ENCODE peak calls at places on chromosomes 1 and 21, in six cellular contexts. One of them, this sample, is unnamed.

GRCh38 chr1:33311706-33312412 is 9.0 kb downstream of the A3GALT2 start:
- DNase-seq in Peyer's patch: no peak
- DNase-seq in effector memory CD4-positive, alpha-beta T cell: no peak
- DNase-seq in RWPE1: no peak
- DNase-seq in substantia nigra: no peak
- DNase-seq in keratinocyte: no peak
- DNase-seq in this sample: no peak

GRCh38 chr1:208888376-208888775 is 644.2 kb upstream of the PLXNA2 start:
- DNase-seq in Peyer's patch: no peak
- DNase-seq in effector memory CD4-positive, alpha-beta T cell: no peak
- DNase-seq in RWPE1: no peak
- DNase-seq in substantia nigra: no peak
- DNase-seq in keratinocyte: no peak
- DNase-seq in this sample: no peak

GRCh38 chr1:29824025-29824424 is 587.7 kb downstream of the PTPRU start:
- DNase-seq in Peyer's patch: no peak
- DNase-seq in effector memory CD4-positive, alpha-beta T cell: no peak
- DNase-seq in RWPE1: no peak
- DNase-seq in substantia nigra: no peak
- DNase-seq in keratinocyte: no peak
- DNase-seq in this sample: no peak

GRCh38 chr1:167936930-167937708 is at the start of gene MPC2:
- DNase-seq in Peyer's patch: peak; percentile 68
- DNase-seq in effector memory CD4-positive, alpha-beta T cell: peak; percentile 40
- DNase-seq in RWPE1: peak; percentile 78
- DNase-seq in substantia nigra: peak; percentile 54
- DNase-seq in keratinocyte: no peak
- DNase-seq in this sample: no peak

GRCh38 chr1:229410692-229411433 is 23.0 kb downstream of the ACTA1 start:
- DNase-seq in Peyer's patch: no peak
- DNase-seq in effector memory CD4-positive, alpha-beta T cell: no peak
- DNase-seq in RWPE1: peak; percentile 71
- DNase-seq in substantia nigra: no peak
- DNase-seq in keratinocyte: no peak
- DNase-seq in this sample: peak; percentile 14

GRCh38 chr1:4139646-4140045 is 239.6 kb upstream of the C1orf174 start:
- DNase-seq in Peyer's patch: no peak
- DNase-seq in effector memory CD4-positive, alpha-beta T cell: no peak
- DNase-seq in RWPE1: no peak
- DNase-seq in substantia nigra: no peak
- DNase-seq in keratinocyte: no peak
- DNase-seq in this sample: no peak

GRCh38 chr1:216596298-216596947 is 126.8 kb downstream of the ESRRG start:
- DNase-seq in Peyer's patch: no peak
- DNase-seq in effector memory CD4-positive, alpha-beta T cell: no peak
- DNase-seq in RWPE1: no peak
- DNase-seq in substantia nigra: no peak
- DNase-seq in keratinocyte: no peak
- DNase-seq in this sample: no peak

GRCh38 chr1:206655471-206655882 is 20.1 kb downstream of the DYRK3 start:
- DNase-seq in Peyer's patch: no peak
- DNase-seq in effector memory CD4-positive, alpha-beta T cell: no peak
- DNase-seq in RWPE1: no peak
- DNase-seq in substantia nigra: no peak
- DNase-seq in keratinocyte: no peak
- DNase-seq in this sample: no peak

GRCh38 chr1:79271759-79272158 is 265.2 kb upstream of the ADGRL4 start:
- DNase-seq in Peyer's patch: no peak
- DNase-seq in effector memory CD4-positive, alpha-beta T cell: no peak
- DNase-seq in RWPE1: no peak
- DNase-seq in substantia nigra: no peak
- DNase-seq in keratinocyte: no peak
- DNase-seq in this sample: no peak

GRCh38 chr21:27841084-27841483 is 874.2 kb upstream of the ADAMTS5 start:
- DNase-seq in Peyer's patch: no peak
- DNase-seq in effector memory CD4-positive, alpha-beta T cell: no peak
- DNase-seq in RWPE1: no peak
- DNase-seq in substantia nigra: no peak
- DNase-seq in keratinocyte: no peak
- DNase-seq in this sample: no peak

GRCh38 chr1:20440785-20441200 is 45.2 kb downstream of the CAMK2N1 start:
- DNase-seq in Peyer's patch: no peak
- DNase-seq in effector memory CD4-positive, alpha-beta T cell: no peak
- DNase-seq in RWPE1: peak; percentile 84
- DNase-seq in substantia nigra: peak; percentile 38
- DNase-seq in keratinocyte: no peak
- DNase-seq in this sample: no peak

GRCh38 chr1:112954059-112954458 is 1.9 kb downstream of the SLC16A1 start:
- DNase-seq in Peyer's patch: no peak
- DNase-seq in effector memory CD4-positive, alpha-beta T cell: no peak
- DNase-seq in RWPE1: no peak
- DNase-seq in substantia nigra: no peak
- DNase-seq in keratinocyte: no peak
- DNase-seq in this sample: no peak

GRCh38 chr21:39144191-39144590 is 39.1 kb downstream of the PSMG1 start:
- DNase-seq in Peyer's patch: no peak
- DNase-seq in effector memory CD4-positive, alpha-beta T cell: no peak
- DNase-seq in RWPE1: no peak
- DNase-seq in substantia nigra: no peak
- DNase-seq in keratinocyte: no peak
- DNase-seq in this sample: no peak

GRCh38 chr1:34532113-34532512 is 222.7 kb upstream of the GJB5 start:
- DNase-seq in Peyer's patch: no peak
- DNase-seq in effector memory CD4-positive, alpha-beta T cell: no peak
- DNase-seq in RWPE1: no peak
- DNase-seq in substantia nigra: no peak
- DNase-seq in keratinocyte: no peak
- DNase-seq in this sample: no peak

GRCh38 chr1:32897082-32898049 is 3.8 kb downstream of the TMEM54 start:
- DNase-seq in Peyer's patch: no peak
- DNase-seq in effector memory CD4-positive, alpha-beta T cell: no peak
- DNase-seq in RWPE1: no peak
- DNase-seq in substantia nigra: no peak
- DNase-seq in keratinocyte: no peak
- DNase-seq in this sample: no peak

GRCh38 chr1:62084304-62084905 is 110.2 kb upstream of the L1TD1 start:
- DNase-seq in Peyer's patch: no peak
- DNase-seq in effector memory CD4-positive, alpha-beta T cell: no peak
- DNase-seq in RWPE1: no peak
- DNase-seq in substantia nigra: no peak
- DNase-seq in keratinocyte: no peak
- DNase-seq in this sample: no peak

GRCh38 chr1:24384251-24385090 is 29.1 kb downstream of the STPG1 start:
- DNase-seq in Peyer's patch: no peak
- DNase-seq in effector memory CD4-positive, alpha-beta T cell: no peak
- DNase-seq in RWPE1: peak; percentile 71
- DNase-seq in substantia nigra: no peak
- DNase-seq in keratinocyte: no peak
- DNase-seq in this sample: peak; percentile 90

GRCh38 chr1:109677459-109677858 is 9.6 kb downstream of the GSTM2 start:
- DNase-seq in Peyer's patch: no peak
- DNase-seq in effector memory CD4-positive, alpha-beta T cell: no peak
- DNase-seq in RWPE1: no peak
- DNase-seq in substantia nigra: no peak
- DNase-seq in keratinocyte: no peak
- DNase-seq in this sample: no peak

GRCh38 chr1:54199151-54199764 is 572 bp downstream of the CYB5RL start:
- DNase-seq in Peyer's patch: no peak
- DNase-seq in effector memory CD4-positive, alpha-beta T cell: no peak
- DNase-seq in RWPE1: peak; percentile 27
- DNase-seq in substantia nigra: peak; percentile 34
- DNase-seq in keratinocyte: no peak
- DNase-seq in this sample: no peak

GRCh38 chr1:147072371-147073061 is 99.8 kb downstream of the PRKAB2 start:
- DNase-seq in Peyer's patch: no peak
- DNase-seq in effector memory CD4-positive, alpha-beta T cell: no peak
- DNase-seq in RWPE1: no peak
- DNase-seq in substantia nigra: no peak
- DNase-seq in keratinocyte: no peak
- DNase-seq in this sample: no peak

GRCh38 chr1:116769050-116769449 is 14.8 kb downstream of the CD2 start:
- DNase-seq in Peyer's patch: no peak
- DNase-seq in effector memory CD4-positive, alpha-beta T cell: no peak
- DNase-seq in RWPE1: no peak
- DNase-seq in substantia nigra: no peak
- DNase-seq in keratinocyte: no peak
- DNase-seq in this sample: no peak

GRCh38 chr1:30106125-30106524 is 617.3 kb downstream of the MATN1 start:
- DNase-seq in Peyer's patch: no peak
- DNase-seq in effector memory CD4-positive, alpha-beta T cell: no peak
- DNase-seq in RWPE1: peak; percentile 27
- DNase-seq in substantia nigra: no peak
- DNase-seq in keratinocyte: no peak
- DNase-seq in this sample: no peak

GRCh38 chr1:184160236-184160635 is 108.7 kb downstream of the TSEN15 start:
- DNase-seq in Peyer's patch: no peak
- DNase-seq in effector memory CD4-positive, alpha-beta T cell: no peak
- DNase-seq in RWPE1: peak; percentile 2
- DNase-seq in substantia nigra: no peak
- DNase-seq in keratinocyte: peak; percentile 82
- DNase-seq in this sample: peak; percentile 96

GRCh38 chr21:46226146-46226545 is 2.4 kb downstream of the LSS start:
- DNase-seq in Peyer's patch: peak; percentile 37
- DNase-seq in effector memory CD4-positive, alpha-beta T cell: no peak
- DNase-seq in RWPE1: no peak
- DNase-seq in substantia nigra: no peak
- DNase-seq in keratinocyte: no peak
- DNase-seq in this sample: no peak

GRCh38 chr21:46228345-46229051 is at the start of gene LSS:
- DNase-seq in Peyer's patch: peak; percentile 99
- DNase-seq in effector memory CD4-positive, alpha-beta T cell: peak; percentile 98
- DNase-seq in RWPE1: peak; percentile 99
- DNase-seq in substantia nigra: peak; percentile 91
- DNase-seq in keratinocyte: peak; percentile 93
- DNase-seq in this sample: peak; percentile 86

GRCh38 chr21:46229133-46229922 is 754 bp upstream of the LSS start:
- DNase-seq in Peyer's patch: no peak
- DNase-seq in effector memory CD4-positive, alpha-beta T cell: no peak
- DNase-seq in RWPE1: peak; percentile 63
- DNase-seq in substantia nigra: no peak
- DNase-seq in keratinocyte: no peak
- DNase-seq in this sample: no peak

GRCh38 chr21:46227811-46228344 is 696 bp downstream of the LSS start:
- DNase-seq in Peyer's patch: peak; percentile 48
- DNase-seq in effector memory CD4-positive, alpha-beta T cell: no peak
- DNase-seq in RWPE1: peak; percentile 42
- DNase-seq in substantia nigra: no peak
- DNase-seq in keratinocyte: no peak
- DNase-seq in this sample: no peak

GRCh38 chr21:46226920-46227599 is 1.5 kb downstream of the LSS start:
- DNase-seq in Peyer's patch: peak; percentile 46
- DNase-seq in effector memory CD4-positive, alpha-beta T cell: no peak
- DNase-seq in RWPE1: peak; percentile 48
- DNase-seq in substantia nigra: peak; percentile 31
- DNase-seq in keratinocyte: no peak
- DNase-seq in this sample: no peak
- H3K27ac ChIP-seq in Peyer's patch: peak overlapping the region; percentile 5
- H3K27ac ChIP-seq in effector memory CD4-positive, alpha-beta T cell: no peak overlapping the region
- H3K27ac ChIP-seq in RWPE1: peak overlapping the region; percentile 80
- H3K27ac ChIP-seq in substantia nigra: peak overlapping the region; percentile 96
- H3K27ac ChIP-seq in keratinocyte: peak overlapping the region; percentile 92
- H3K27ac ChIP-seq in this sample: peak overlapping the region; percentile 60

DNA sequence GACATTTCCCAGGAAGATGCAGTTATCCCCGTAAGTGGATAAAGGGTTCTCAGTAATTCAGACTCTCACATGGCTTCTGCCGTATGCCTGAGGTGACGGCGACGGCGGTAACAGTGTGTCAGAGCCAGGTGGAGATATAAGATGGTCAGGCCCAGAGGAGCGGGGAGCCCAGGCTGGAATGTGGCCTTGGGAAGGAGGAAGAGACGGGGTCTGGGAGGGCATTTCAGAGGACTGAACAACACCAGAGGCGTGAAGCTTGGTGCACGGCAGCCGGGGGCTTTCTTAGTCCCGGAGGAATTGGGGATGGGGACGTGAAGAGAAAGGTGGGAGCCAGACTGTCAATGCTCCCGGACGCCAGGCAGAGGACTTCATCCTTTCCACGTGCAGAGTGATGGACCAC is 1.0 kb downstream of the RER1 start:
- DNase-seq in Peyer's patch: no peak
- DNase-seq in effector memory CD4-positive, alpha-beta T cell: no peak
- DNase-seq in RWPE1: no peak
- DNase-seq in substantia nigra: no peak
- DNase-seq in keratinocyte: no peak
- DNase-seq in this sample: no peak
- H3K27ac ChIP-seq in Peyer's patch: peak overlapping the region; percentile 96
- H3K27ac ChIP-seq in effector memory CD4-positive, alpha-beta T cell: peak overlapping the region; percentile 73
- H3K27ac ChIP-seq in RWPE1: peak overlapping the region; percentile 83
- H3K27ac ChIP-seq in substantia nigra: no peak overlapping the region
- H3K27ac ChIP-seq in keratinocyte: peak overlapping the region; percentile 70
- H3K27ac ChIP-seq in this sample: no peak overlapping the region

GRCh38 chr1:220294754-220295419 is 22.6 kb upstream of the RAB3GAP2 start:
- DNase-seq in Peyer's patch: no peak
- DNase-seq in effector memory CD4-positive, alpha-beta T cell: no peak
- DNase-seq in RWPE1: no peak
- DNase-seq in substantia nigra: no peak
- DNase-seq in keratinocyte: no peak
- DNase-seq in this sample: no peak
- H3K27ac ChIP-seq in Peyer's patch: no peak overlapping the region
- H3K27ac ChIP-seq in effector memory CD4-positive, alpha-beta T cell: no peak overlapping the region
- H3K27ac ChIP-seq in RWPE1: no peak overlapping the region
- H3K27ac ChIP-seq in substantia nigra: no peak overlapping the region
- H3K27ac ChIP-seq in keratinocyte: no peak overlapping the region
- H3K27ac ChIP-seq in this sample: no peak overlapping the region

GRCh38 chr1:245290836-245291235 is 136.1 kb downstream of the KIF26B start:
- DNase-seq in Peyer's patch: no peak
- DNase-seq in effector memory CD4-positive, alpha-beta T cell: no peak
- DNase-seq in RWPE1: no peak
- DNase-seq in substantia nigra: no peak
- DNase-seq in keratinocyte: no peak
- DNase-seq in this sample: no peak

GRCh38 chr1:245292141-245292540 is 137.4 kb downstream of the KIF26B start:
- DNase-seq in Peyer's patch: no peak
- DNase-seq in effector memory CD4-positive, alpha-beta T cell: no peak
- DNase-seq in RWPE1: no peak
- DNase-seq in substantia nigra: no peak
- DNase-seq in keratinocyte: no peak
- DNase-seq in this sample: no peak

GRCh38 chr1:245291351-245291750 is 136.6 kb downstream of the KIF26B start:
- DNase-seq in Peyer's patch: no peak
- DNase-seq in effector memory CD4-positive, alpha-beta T cell: no peak
- DNase-seq in RWPE1: no peak
- DNase-seq in substantia nigra: no peak
- DNase-seq in keratinocyte: no peak
- DNase-seq in this sample: no peak

GRCh38 chr1:245294021-245294420 is 139.2 kb downstream of the KIF26B start:
- DNase-seq in Peyer's patch: no peak
- DNase-seq in effector memory CD4-positive, alpha-beta T cell: no peak
- DNase-seq in RWPE1: no peak
- DNase-seq in substantia nigra: no peak
- DNase-seq in keratinocyte: no peak
- DNase-seq in this sample: no peak

DNA sequence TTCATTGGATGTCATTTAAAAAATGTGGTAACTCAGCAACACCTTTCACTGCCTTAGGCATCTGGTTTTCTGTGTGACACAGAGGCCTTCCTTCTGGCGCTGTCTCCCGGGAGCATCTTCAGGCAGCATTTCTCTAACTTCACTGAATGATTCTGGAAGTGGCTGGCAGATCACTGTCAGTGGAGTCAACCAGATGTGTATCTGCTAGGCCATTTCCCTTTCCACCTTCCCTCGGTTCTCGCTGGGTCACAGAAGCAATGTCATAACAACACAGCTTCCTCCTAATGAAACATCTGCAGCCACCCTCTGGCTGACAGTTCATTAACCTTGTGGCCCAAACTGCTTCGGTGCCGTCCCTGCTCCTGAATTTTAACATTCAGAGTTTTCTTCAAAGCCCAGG is 137.8 kb downstream of the KIF26B start:
- DNase-seq in Peyer's patch: no peak
- DNase-seq in effector memory CD4-positive, alpha-beta T cell: no peak
- DNase-seq in RWPE1: no peak
- DNase-seq in substantia nigra: no peak
- DNase-seq in keratinocyte: no peak
- DNase-seq in this sample: no peak
- H3K27ac ChIP-seq in Peyer's patch: no peak overlapping the region
- H3K27ac ChIP-seq in effector memory CD4-positive, alpha-beta T cell: no peak overlapping the region
- H3K27ac ChIP-seq in RWPE1: no peak overlapping the region
- H3K27ac ChIP-seq in substantia nigra: no peak overlapping the region
- H3K27ac ChIP-seq in keratinocyte: no peak overlapping the region
- H3K27ac ChIP-seq in this sample: no peak overlapping the region